ENCODE peak calls at places on chromosomes 6 and 20, in five cellular contexts. A is HFFc6, Q is prostate gland, R is bronchial epithelial cell, C is tibial nerve. E is an unnamed sample.

GRCh38 chr20:44593721-44594120 is 11.3 kb downstream of the PKIG start:
- DNase-seq in A (no peak), Q (no peak), R (no peak), C (no peak), E (no peak)

GRCh38 chr6:72321741-72322140 is 300.1 kb upstream of the KCNQ5 start:
- DNase-seq in A (peak), Q (no peak), R (peak), C (no peak), E (no peak)

GRCh38 chr6:20877008-20877937 is 343.0 kb downstream of the CDKAL1 start:
- DNase-seq in A (peak), Q (no peak), R (peak), C (peak), E (peak)

GRCh38 chr6:112899541-112899940 is 552.4 kb downstream of the RFPL4B start:
- DNase-seq in A (no peak), Q (no peak), R (no peak), C (no peak), E (no peak)

GRCh38 chr20:54167909-54168872 is 5.6 kb downstream of the CYP24A1 start:
- DNase-seq in A (no peak), Q (no peak), R (peak), C (no peak), E (no peak)

GRCh38 chr6:44428682-44429081 is 41.2 kb downstream of the CDC5L start:
- DNase-seq in A (peak), Q (no peak), R (no peak), C (no peak), E (no peak)

GRCh38 chr6:64681416-64682160 is 1025.4 kb downstream of the EYS start:
- DNase-seq in A (no peak), Q (no peak), R (no peak), C (no peak), E (peak)

GRCh38 chr6:21729431-21729830 is 135.9 kb downstream of the SOX4 start:
- DNase-seq in A (no peak), Q (no peak), R (no peak), C (no peak), E (no peak)

GRCh38 chr6:167990016-167990945 is 7.2 kb upstream of the KIF25 start:
- DNase-seq in A (no peak), Q (no peak), R (no peak), C (no peak), E (no peak)

GRCh38 chr6:3209114-3210023 is 18.1 kb downstream of the TUBB2B start:
- DNase-seq in A (peak), Q (no peak), R (peak), C (peak), E (peak)

GRCh38 chr6:108589244-108589730 is 28.6 kb downstream of the FOXO3 start:
- DNase-seq in A (peak), Q (peak), R (peak), C (peak), E (peak)

GRCh38 chr6:139392834-139393233 is 18.4 kb upstream of the CITED2 start:
- DNase-seq in A (peak), Q (no peak), R (peak), C (no peak), E (no peak)

GRCh38 chr6:156461647-156462046 is 315.5 kb upstream of the ARID1B start:
- DNase-seq in A (no peak), Q (no peak), R (no peak), C (no peak), E (no peak)

GRCh38 chr6:15500078-15500740 is 162.6 kb downstream of the DTNBP1 start:
- DNase-seq in A (no peak), Q (no peak), R (no peak), C (no peak), E (no peak)

GRCh38 chr6:68701159-68701558 is 66.1 kb downstream of the ADGRB3 start:
- DNase-seq in A (no peak), Q (no peak), R (peak), C (no peak), E (no peak)

GRCh38 chr20:46433051-46433450 is 26.6 kb upstream of the ELMO2 start:
- DNase-seq in A (no peak), Q (no peak), R (peak), C (no peak), E (no peak)

GRCh38 chr20:17281478-17281877 is 54.6 kb downstream of the PCSK2 start:
- DNase-seq in A (no peak), Q (no peak), R (peak), C (no peak), E (no peak)

GRCh38 chr6:132964101-132964867 is 149.9 kb downstream of the RPS12 start:
- DNase-seq in A (no peak), Q (no peak), R (peak), C (no peak), E (no peak)

GRCh38 chr6:42021847-42022754 is 28.2 kb upstream of the TAF8 start:
- DNase-seq in A (no peak), Q (no peak), R (no peak), C (no peak), E (no peak)

GRCh38 chr6:167797079-167797870 is 29.4 kb upstream of the AFDN start:
- DNase-seq in A (no peak), Q (no peak), R (no peak), C (no peak), E (no peak)

DNA sequence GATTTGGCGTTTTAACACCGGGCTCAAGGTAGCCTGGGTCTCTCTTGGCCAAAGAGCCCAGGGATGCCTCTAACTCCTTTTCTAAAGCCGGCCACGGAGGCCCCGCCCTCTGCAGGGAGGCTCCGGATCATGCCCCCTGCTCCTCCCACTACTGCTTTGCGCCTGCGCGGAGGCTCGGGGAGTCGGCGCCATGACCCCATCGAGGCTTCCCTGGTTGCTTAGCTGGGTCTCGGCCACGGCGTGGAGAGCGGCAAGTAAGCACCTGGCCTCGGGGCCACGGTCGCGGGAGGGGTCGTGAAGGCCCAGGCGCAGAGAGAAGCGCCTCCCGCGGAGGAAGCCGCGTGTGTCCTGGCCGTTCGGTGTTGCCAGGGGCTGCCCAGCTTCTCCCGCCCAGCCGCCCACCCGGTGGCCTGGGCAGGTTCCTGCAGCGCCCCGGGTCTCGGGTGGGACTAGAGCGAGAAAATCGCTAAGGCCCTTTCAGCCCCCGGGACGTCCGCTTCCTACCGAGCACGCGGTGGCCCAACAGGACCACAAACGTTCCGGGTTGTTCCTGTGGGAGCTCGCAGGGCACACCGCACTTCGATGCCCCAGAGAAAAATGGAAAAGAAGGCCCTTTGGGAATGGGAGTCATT is at the start of gene SDHAF4:
- DNase-seq in A (peak), Q (peak), R (peak), C (peak), E (peak)
- TF ChIP-seq CTCF in A (peak), Q (no peak), R (peak), C (no peak), E (no peak)

DNA sequence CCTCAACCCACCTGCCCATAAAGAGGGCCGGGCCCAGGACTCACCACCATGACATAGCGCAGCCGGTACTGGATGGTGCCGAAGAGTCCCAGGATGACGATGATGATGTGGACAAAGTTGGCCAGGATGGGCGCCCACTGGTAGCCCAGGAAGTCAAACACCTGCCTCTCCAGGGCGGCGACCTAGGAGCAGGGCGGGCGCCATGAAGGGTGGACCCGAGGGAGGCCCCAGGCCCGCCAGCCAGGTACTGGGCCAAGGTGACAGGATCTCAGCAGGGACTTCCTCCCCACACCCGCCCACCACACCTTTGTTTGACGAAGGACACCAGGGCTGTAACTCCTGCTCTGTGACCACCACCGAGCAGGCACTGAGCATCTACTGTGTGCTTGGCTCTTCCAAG is 4.4 kb downstream of the NKAIN4 start:
- DNase-seq in A (no peak), Q (no peak), R (no peak), C (no peak), E (no peak)
- TF ChIP-seq CTCF in A (no peak), Q (no peak), R (no peak), C (no peak), E (no peak)

GRCh38 chr20:37755665-37756064 is 61.8 kb downstream of the CTNNBL1 start:
- DNase-seq in A (no peak), Q (no peak), R (no peak), C (no peak), E (peak)
- TF ChIP-seq CTCF in A (peak), Q (no peak), R (no peak), C (no peak), E (peak)

GRCh38 chr6:111027219-111027618 is 45.4 kb downstream of the RPF2 start:
- DNase-seq in A (no peak), Q (no peak), R (no peak), C (no peak), E (no peak)
- TF ChIP-seq CTCF in A (no peak), Q (no peak), R (no peak), C (no peak), E (peak)

GRCh38 chr6:1326535-1327121 is 14.7 kb downstream of the FOXQ1 start:
- DNase-seq in A (no peak), Q (no peak), R (no peak), C (no peak), E (no peak)

GRCh38 chr6:1327630-1328029 is 15.7 kb downstream of the FOXQ1 start:
- DNase-seq in A (peak), Q (no peak), R (no peak), C (no peak), E (no peak)

GRCh38 chr6:1325471-1326309 is 13.8 kb downstream of the FOXQ1 start:
- DNase-seq in A (peak), Q (no peak), R (peak), C (no peak), E (no peak)

GRCh38 chr6:1322725-1323219 is 10.9 kb downstream of the FOXQ1 start:
- DNase-seq in A (no peak), Q (no peak), R (no peak), C (no peak), E (no peak)

GRCh38 chr6:1324926-1325325 is 13.0 kb downstream of the FOXQ1 start:
- DNase-seq in A (peak), Q (no peak), R (no peak), C (no peak), E (no peak)
- TF ChIP-seq CTCF in A (peak), Q (no peak), R (no peak), C (no peak), E (no peak)

DNA sequence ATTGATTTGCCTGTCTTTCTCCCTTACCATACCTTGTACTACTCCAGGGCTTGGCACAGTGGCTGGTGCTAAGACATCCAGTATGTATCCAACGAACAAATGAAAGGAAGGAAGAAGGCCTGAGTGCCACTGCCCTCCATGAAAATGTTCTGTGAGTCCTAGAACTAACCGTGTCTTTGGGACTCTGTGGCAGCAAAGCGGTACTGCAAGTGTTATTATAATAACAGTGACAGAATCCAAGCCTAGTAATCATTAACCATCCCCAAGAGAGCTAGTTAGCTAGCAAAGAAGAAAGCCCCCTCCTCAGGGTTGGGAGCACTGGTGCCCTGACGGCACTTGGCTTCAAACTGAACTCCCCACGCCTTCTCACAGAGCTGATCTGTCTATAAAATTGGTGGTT is 239.8 kb downstream of the PTPRT start:
- DNase-seq in A (no peak), Q (no peak), R (no peak), C (no peak), E (no peak)
- TF ChIP-seq CTCF in A (no peak), Q (no peak), R (no peak), C (no peak), E (no peak)